ENCODE peak calls at places on chromosomes 1 and 21, in four cellular contexts. O is WTC11, P is HepG2, V is K562. Z is an unnamed sample.

GRCh38 chr1:152170287-152170933 is 11.4 kb upstream of the RPTN start:
- DNase-seq in P (no peak), O (no peak), V (no peak), Z (no peak)

GRCh38 chr1:53470155-53470554 is 11.0 kb downstream of the DMRTB1 start:
- DNase-seq in V (peak), O (peak), P (peak), Z (no peak)

GRCh38 chr21:37631319-37632117 is 264.9 kb downstream of the DYRK1A start:
- DNase-seq in O (peak), V (no peak), P (no peak), Z (peak)

GRCh38 chr1:171486048-171486519 is 754 bp downstream of the PRRC2C start:
- DNase-seq in V (no peak), P (peak), O (no peak), Z (peak)

GRCh38 chr1:214362188-214362882 is 81.4 kb downstream of the SMYD2 start:
- DNase-seq in P (no peak), O (no peak), V (no peak), Z (no peak)

GRCh38 chr1:67013573-67013972 is 40.4 kb downstream of the SLC35D1 start:
- DNase-seq in V (peak), P (no peak), O (no peak), Z (no peak)

GRCh38 chr1:203424285-203424684 is 51.3 kb upstream of the PRELP start:
- DNase-seq in P (no peak), V (no peak), O (no peak), Z (no peak)

GRCh38 chr1:181583598-181583997 is 100.3 kb downstream of the CACNA1E start:
- DNase-seq in P (peak), O (peak), V (no peak), Z (no peak)

GRCh38 chr1:236619398-236619797 is 15.1 kb upstream of the HEATR1 start:
- DNase-seq in P (no peak), V (no peak), O (no peak), Z (no peak)

GRCh38 chr1:83818916-83819315 is 180.0 kb downstream of the TTLL7 start:
- DNase-seq in V (no peak), O (no peak), P (peak), Z (no peak)

GRCh38 chr1:7630378-7630777 is 140.7 kb upstream of the VAMP3 start:
- DNase-seq in P (no peak), V (no peak), O (no peak), Z (no peak)

GRCh38 chr1:92862605-92863004 is 30.8 kb downstream of the RPL5 start:
- DNase-seq in O (no peak), P (no peak), V (no peak), Z (no peak)

GRCh38 chr1:204376919-204377799 is 17.4 kb upstream of the PLEKHA6 start:
- DNase-seq in P (peak), V (no peak), O (no peak), Z (no peak)

GRCh38 chr1:148372731-148373130 is 110.4 kb downstream of the PPIAL4G start:
- DNase-seq in O (no peak), P (peak), V (no peak), Z (no peak)

GRCh38 chr1:184022651-184023050 is 14.9 kb downstream of the COLGALT2 start:
- DNase-seq in V (no peak), P (no peak), O (no peak), Z (no peak)

GRCh38 chr1:55257958-55258357 is 42.8 kb upstream of the USP24 start:
- DNase-seq in V (no peak), O (no peak), P (no peak), Z (peak)

GRCh38 chr1:145999321-146000024 is 3.1 kb upstream of the TXNIP start:
- DNase-seq in P (no peak), V (no peak), O (no peak), Z (no peak)

GRCh38 chr1:15355968-15356621 is 53.6 kb upstream of the EFHD2 start:
- DNase-seq in V (no peak), P (peak), O (no peak), Z (no peak)

GRCh38 chr1:67201891-67202290 is 35.6 kb downstream of the IL23R start:
- DNase-seq in O (no peak), V (no peak), P (no peak), Z (no peak)

GRCh38 chr1:59329412-59330053 is 32.6 kb downstream of the FGGY start:
- DNase-seq in O (no peak), P (no peak), V (no peak), Z (no peak)

GRCh38 chr1:106879538-106879937 is 176.9 kb upstream of the PRMT6 start:
- DNase-seq in P (no peak), V (no peak), O (no peak), Z (no peak)

GRCh38 chr1:60622486-60622885 is 459.9 kb upstream of the NFIA start:
- DNase-seq in P (no peak), V (no peak), O (no peak), Z (no peak)

GRCh38 chr1:231883382-231883781 is 256.8 kb downstream of the DISC1 start:
- DNase-seq in P (peak), V (no peak), O (peak), Z (no peak)

GRCh38 chr1:231879296-231879695 is 252.7 kb downstream of the DISC1 start:
- DNase-seq in P (no peak), O (no peak), V (no peak), Z (no peak)

GRCh38 chr1:231878737-231879136 is 252.1 kb downstream of the DISC1 start:
- DNase-seq in O (no peak), V (no peak), P (no peak), Z (no peak)
- TF ChIP-seq ETV6 in O (no peak), V (no peak), P (no peak), Z (no peak)

DNA sequence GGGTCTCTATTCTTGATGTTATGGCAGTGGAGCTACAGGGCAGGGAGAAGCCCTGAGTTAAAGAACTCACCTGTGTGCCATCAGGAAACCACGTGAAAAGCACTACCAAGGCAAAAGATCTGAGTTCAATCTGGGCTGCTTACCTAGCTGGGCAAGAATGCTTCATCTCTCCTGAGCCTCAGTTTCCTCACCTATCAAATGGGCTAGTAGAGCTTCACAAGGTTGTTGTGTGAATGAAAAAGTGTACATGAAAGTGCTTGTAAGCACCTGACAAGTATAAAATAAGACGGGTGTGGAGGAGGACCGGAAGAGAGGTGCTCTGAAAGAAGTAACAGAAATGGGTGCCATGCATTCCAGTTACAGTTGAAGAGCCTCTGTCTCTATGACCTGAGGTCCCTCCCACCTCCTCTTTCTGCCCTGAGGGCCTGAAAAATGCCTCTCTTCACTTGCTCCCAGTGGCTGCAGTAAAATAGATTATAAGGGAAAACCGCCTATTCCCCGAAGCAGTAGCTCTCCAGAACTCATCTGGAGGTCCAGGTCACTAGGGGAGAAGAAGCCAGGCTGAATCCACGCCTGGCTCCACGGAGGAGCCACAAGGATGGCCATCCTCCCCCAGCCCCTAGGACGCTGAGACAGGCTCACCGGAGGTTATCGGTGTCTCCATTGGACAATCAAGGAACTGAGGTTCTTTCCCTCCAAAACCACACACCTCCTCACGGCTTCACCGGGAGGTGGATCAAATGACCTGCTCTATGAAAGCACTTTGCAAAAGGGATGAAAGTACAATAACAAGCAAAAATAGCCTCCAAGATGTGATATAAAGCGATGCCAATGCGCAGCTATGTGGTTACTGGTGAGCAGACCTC is 1.4 kb downstream of the GPR161 start:
- DNase-seq in V (no peak), P (no peak), O (no peak), Z (no peak)
- TF ChIP-seq ETV6 in V (no peak), P (no peak), O (no peak), Z (no peak)

GRCh38 chr1:46532498-46533178 is 18.8 kb downstream of the KNCN start:
- DNase-seq in V (peak), P (no peak), O (peak), Z (no peak)
- TF ChIP-seq ETV6 in V (no peak), P (no peak), O (no peak), Z (no peak)

GRCh38 chr1:228226141-228226874 is 18.5 kb downstream of the OBSCN start:
- DNase-seq in P (no peak), V (no peak), O (no peak), Z (no peak)

GRCh38 chr1:228226956-228227791 is 19.3 kb downstream of the OBSCN start:
- DNase-seq in P (peak), O (no peak), V (no peak), Z (no peak)

GRCh38 chr1:228231192-228231591 is 23.3 kb downstream of the OBSCN start:
- DNase-seq in P (no peak), O (no peak), V (no peak), Z (no peak)

GRCh38 chr1:228225740-228226139 is 17.9 kb downstream of the OBSCN start:
- DNase-seq in P (no peak), V (no peak), O (no peak), Z (no peak)

DNA sequence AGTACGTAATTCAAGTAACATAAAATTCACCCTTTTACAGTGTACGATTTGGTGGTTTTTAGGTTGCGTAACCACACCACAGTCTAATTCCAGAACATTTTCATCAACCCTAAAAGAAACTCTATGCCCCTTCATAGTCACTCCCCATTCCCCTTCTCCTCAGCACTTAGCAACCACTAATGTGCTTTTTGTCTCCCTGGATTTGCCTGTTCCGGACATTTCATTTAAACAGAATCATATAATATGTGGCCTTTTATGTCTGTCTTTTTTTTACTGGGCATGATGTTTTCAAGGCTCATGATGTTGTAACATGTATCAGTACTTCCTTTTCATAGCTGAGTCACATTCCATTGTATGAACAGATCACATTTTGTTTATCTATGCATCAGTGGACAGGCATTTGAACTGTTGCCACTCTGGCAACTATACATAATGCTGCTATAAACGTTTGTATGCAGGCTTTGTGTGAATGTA is 20.8 kb downstream of the OBSCN start:
- DNase-seq in V (no peak), P (peak), O (no peak), Z (no peak)
- TF ChIP-seq ETV6 in V (no peak), P (no peak), O (no peak), Z (no peak)

GRCh38 chr1:182615468-182616129 is 11.4 kb upstream of the RGS16 start:
- DNase-seq in V (no peak), P (no peak), O (peak), Z (no peak)
- TF ChIP-seq ETV6 in V (no peak), P (no peak), O (no peak), Z (no peak)